ENCODE peak calls at places on chromosomes 3 and 15, in four cellular contexts. E, Z, M and G are unnamed samples. For H3K4me1, the result is how much of the 10 kb centered on the place peaks cover.

GRCh38 chr3:126959921-126960603 is 22.9 kb upstream of the PLXNA1 start:
- DNase-seq in E (no peak), Z (peak), M (no peak), G (no peak)

GRCh38 chr3:38165722-38166387 is 518 bp downstream of the OXSR1 start:
- DNase-seq in E (no peak), Z (no peak), M (no peak), G (no peak)

GRCh38 chr3:113560845-113561623 is 28.7 kb downstream of the SIDT1 start:
- DNase-seq in E (no peak), Z (no peak), M (peak), G (no peak)

GRCh38 chr3:184805351-184806038 is 6.5 kb upstream of the VPS8 start:
- DNase-seq in E (no peak), Z (no peak), M (no peak), G (no peak)

GRCh38 chr15:31274496-31275330 is 51.9 kb upstream of the KLF13 start:
- DNase-seq in E (no peak), Z (no peak), M (no peak), G (no peak)

GRCh38 chr3:195063596-195064193 is 207.3 kb downstream of the XXYLT1 start:
- DNase-seq in E (no peak), Z (no peak), M (no peak), G (peak)

GRCh38 chr3:72665701-72666443 is 182.4 kb downstream of the SHQ1 start:
- DNase-seq in E (no peak), Z (no peak), M (peak), G (no peak)

GRCh38 chr3:15610083-15610482 is 8.5 kb downstream of the BTD start:
- DNase-seq in E (peak), Z (no peak), M (no peak), G (no peak)

GRCh38 chr3:138195491-138195890 is 8.4 kb downstream of the ARMC8 start:
- DNase-seq in E (no peak), Z (no peak), M (no peak), G (no peak)

GRCh38 chr3:11350374-11350773 is 78.2 kb downstream of the ATG7 start:
- DNase-seq in E (no peak), Z (no peak), M (no peak), G (no peak)

GRCh38 chr3:164550857-164551256 is 527.4 kb downstream of the SI start:
- DNase-seq in E (no peak), Z (no peak), M (no peak), G (no peak)

GRCh38 chr3:126313166-126313565 is 44.0 kb downstream of the KLF15 start:
- DNase-seq in E (no peak), Z (no peak), M (no peak), G (no peak)

GRCh38 chr3:99472385-99472784 is 166.0 kb upstream of the COL8A1 start:
- DNase-seq in E (no peak), Z (no peak), M (no peak), G (no peak)

GRCh38 chr3:21734746-21735145 is 16.3 kb downstream of the ZNF385D start:
- DNase-seq in E (no peak), Z (no peak), M (no peak), G (no peak)

GRCh38 chr3:71208273-71209095 is 375.0 kb downstream of the FOXP1 start:
- DNase-seq in E (no peak), Z (no peak), M (no peak), G (no peak)

GRCh38 chr3:71207632-71208031 is 375.9 kb downstream of the FOXP1 start:
- DNase-seq in E (no peak), Z (no peak), M (no peak), G (no peak)

GRCh38 chr3:71210257-71211002 is 373.1 kb downstream of the FOXP1 start:
- DNase-seq in E (no peak), Z (no peak), M (no peak), G (no peak)

GRCh38 chr3:71214797-71215196 is 368.7 kb downstream of the FOXP1 start:
- DNase-seq in E (no peak), Z (no peak), M (no peak), G (no peak)

DNA sequence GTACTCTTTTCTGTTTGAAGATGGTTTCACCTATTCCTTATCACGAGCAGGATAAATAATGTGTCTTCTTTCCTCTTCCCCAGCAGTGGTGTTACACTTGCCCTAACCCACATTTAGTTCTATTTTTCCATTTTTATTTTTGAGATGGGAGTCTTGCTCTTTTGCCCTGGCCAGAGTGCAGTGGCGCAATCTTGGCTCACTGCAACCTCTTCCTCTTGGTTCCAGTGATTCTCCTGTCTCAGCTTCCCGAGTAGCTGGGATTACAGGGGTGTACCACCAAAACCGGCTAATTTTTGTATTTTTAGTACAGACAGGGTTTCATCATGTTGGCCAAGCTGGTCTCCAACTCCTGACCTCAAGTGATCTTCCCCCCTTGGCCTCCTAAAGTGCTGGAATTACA is 372.4 kb downstream of the FOXP1 start:
- DNase-seq in E (no peak), Z (peak), M (no peak), G (no peak)
- H3K4me1 ChIP-seq in E (under half), Z (under half), M (under half), G (under half)

GRCh38 chr15:36880226-36880912 is 220.0 kb downstream of the MEIS2 start:
- DNase-seq in E (no peak), Z (no peak), M (no peak), G (peak)
- H3K4me1 ChIP-seq in E (under half), Z (under half), M (under half), G (under half)

GRCh38 chr15:63069616-63069952 is 27.0 kb downstream of the TPM1 start:
- DNase-seq in E (no peak), Z (no peak), M (no peak), G (no peak)
- H3K4me1 ChIP-seq in E (under half), Z (half or more), M (under half), G (under half)

GRCh38 chr3:187276397-187277128 is 15.0 kb downstream of the MASP1 start:
- DNase-seq in E (no peak), Z (no peak), M (no peak), G (no peak)
- H3K4me1 ChIP-seq in E (under half), Z (under half), M (under half), G (under half)